ENCODE peak calls at places on chromosome 6, in eight cellular contexts. E, A, L, C, X, U, K and Z are unnamed samples.

GRCh38 chr6:109351231-109352132 is 30.8 kb downstream of the CD164 start:
- DNase-seq in E (no peak), A (no peak), L (no peak), C (no peak), X (no peak), U (peak), K (no peak), Z (no peak)

GRCh38 chr6:2264932-2265331 is 19.5 kb upstream of the GMDS start:
- DNase-seq in E (no peak), A (no peak), L (no peak), C (no peak), X (no peak), U (peak), K (peak), Z (peak)

GRCh38 chr6:105603779-105604592 is 201.1 kb upstream of the PREP start:
- DNase-seq in E (no peak), A (no peak), L (no peak), C (no peak), X (no peak), U (peak), K (no peak), Z (no peak)

GRCh38 chr6:26739811-26740210 is 80.3 kb upstream of the ZNF322 start:
- DNase-seq in E (no peak), A (no peak), L (no peak), C (no peak), X (no peak), U (no peak), K (no peak), Z (no peak)

GRCh38 chr6:154909821-154910220 is 85.3 kb upstream of the TIAM2 start:
- DNase-seq in E (no peak), A (no peak), L (no peak), C (no peak), X (no peak), U (no peak), K (peak), Z (no peak)

GRCh38 chr6:138923561-138923960 is 64.5 kb downstream of the REPS1 start:
- DNase-seq in E (no peak), A (no peak), L (no peak), C (no peak), X (no peak), U (no peak), K (no peak), Z (no peak)

GRCh38 chr6:116255246-116255800 is 1.4 kb upstream of the TSPYL4 start:
- DNase-seq in E (no peak), A (no peak), L (no peak), C (no peak), X (no peak), U (no peak), K (peak), Z (peak)

GRCh38 chr6:34358389-34358906 is 34.0 kb downstream of the NUDT3 start:
- DNase-seq in E (no peak), A (no peak), L (peak), C (no peak), X (no peak), U (no peak), K (peak), Z (peak)

GRCh38 chr6:139586273-139586672 is 211.8 kb upstream of the CITED2 start:
- DNase-seq in E (no peak), A (no peak), L (no peak), C (no peak), X (no peak), U (no peak), K (no peak), Z (no peak)

GRCh38 chr6:88843040-88843439 is 120.4 kb downstream of the RNGTT start:
- DNase-seq in E (no peak), A (no peak), L (no peak), C (no peak), X (no peak), U (no peak), K (peak), Z (no peak)

GRCh38 chr6:168256940-168257339 is 62.6 kb downstream of the DACT2 start:
- DNase-seq in E (no peak), A (no peak), L (no peak), C (no peak), X (no peak), U (no peak), K (no peak), Z (no peak)

GRCh38 chr6:11996751-11997150 is 15.4 kb upstream of the HIVEP1 start:
- DNase-seq in E (no peak), A (no peak), L (no peak), C (no peak), X (no peak), U (no peak), K (no peak), Z (no peak)

GRCh38 chr6:154638369-154638768 is 94.8 kb upstream of the SCAF8 start:
- DNase-seq in E (no peak), A (no peak), L (no peak), C (no peak), X (no peak), U (no peak), K (peak), Z (peak)

GRCh38 chr6:22072939-22073338 is 223.9 kb downstream of the PRL start:
- DNase-seq in E (no peak), A (no peak), L (no peak), C (no peak), X (no peak), U (peak), K (no peak), Z (no peak)

GRCh38 chr6:149779644-149779963 is 30.1 kb downstream of the PCMT1 start:
- DNase-seq in E (no peak), A (no peak), L (no peak), C (no peak), X (no peak), U (no peak), K (no peak), Z (no peak)

GRCh38 chr6:30060634-30060981 is 457 bp upstream of the POLR1H start:
- DNase-seq in E (no peak), A (no peak), L (no peak), C (no peak), X (peak), U (peak), K (peak), Z (peak)

GRCh38 chr6:106538145-106538544 is 91.2 kb downstream of the RTN4IP1 start:
- DNase-seq in E (no peak), A (no peak), L (no peak), C (no peak), X (no peak), U (no peak), K (no peak), Z (no peak)

GRCh38 chr6:138285800-138286199 is 67.5 kb upstream of the PBOV1 start:
- DNase-seq in E (no peak), A (no peak), L (no peak), C (no peak), X (no peak), U (no peak), K (no peak), Z (peak)

GRCh38 chr6:89082439-89082838 is 1.9 kb downstream of the PNRC1 start:
- DNase-seq in E (peak), A (no peak), L (no peak), C (no peak), X (no peak), U (peak), K (peak), Z (peak)

GRCh38 chr6:14453712-14454466 is 336.3 kb downstream of the CD83 start:
- DNase-seq in E (no peak), A (no peak), L (no peak), C (no peak), X (no peak), U (no peak), K (no peak), Z (no peak)

GRCh38 chr6:150315626-150316025 is 53.2 kb upstream of the IYD start:
- DNase-seq in E (no peak), A (no peak), L (no peak), C (no peak), X (no peak), U (no peak), K (no peak), Z (no peak)

GRCh38 chr6:38389875-38390274 is 249.9 kb downstream of the BTBD9 start:
- DNase-seq in E (no peak), A (no peak), L (no peak), C (no peak), X (no peak), U (no peak), K (no peak), Z (no peak)

GRCh38 chr6:138162104-138162946 is 586 bp downstream of the ARFGEF3 start:
- DNase-seq in E (peak), A (no peak), L (no peak), C (no peak), X (peak), U (peak), K (peak), Z (peak)

GRCh38 chr6:165231177-165231576 is 78.2 kb downstream of the C6orf118 start:
- DNase-seq in E (no peak), A (no peak), L (no peak), C (no peak), X (no peak), U (no peak), K (no peak), Z (no peak)

GRCh38 chr6:111985202-111985731 is 68.6 kb upstream of the CCN6 start:
- DNase-seq in E (no peak), A (no peak), L (no peak), C (peak), X (no peak), U (peak), K (peak), Z (peak)

GRCh38 chr6:36613200-36613995 is 19.2 kb downstream of the SRSF3 start:
- DNase-seq in E (no peak), A (no peak), L (no peak), C (no peak), X (no peak), U (no peak), K (no peak), Z (no peak)

GRCh38 chr6:79394690-79395089 is 142.5 kb downstream of the LCA5 start:
- DNase-seq in E (no peak), A (no peak), L (no peak), C (no peak), X (no peak), U (no peak), K (no peak), Z (no peak)

GRCh38 chr6:13504611-13505344 is 17.4 kb upstream of the GFOD1 start:
- DNase-seq in E (no peak), A (no peak), L (no peak), C (no peak), X (no peak), U (no peak), K (no peak), Z (peak)

GRCh38 chr6:33722103-33722646 is 10.7 kb upstream of the UQCC2 start:
- DNase-seq in E (no peak), A (no peak), L (no peak), C (no peak), X (no peak), U (no peak), K (no peak), Z (no peak)

GRCh38 chr6:108127826-108128225 is 38.0 kb upstream of the NR2E1 start:
- DNase-seq in E (no peak), A (no peak), L (no peak), C (no peak), X (no peak), U (peak), K (no peak), Z (no peak)

GRCh38 chr6:138371720-138372119 is 6.0 kb upstream of the SMIM28 start:
- DNase-seq in E (no peak), A (no peak), L (no peak), C (no peak), X (no peak), U (no peak), K (peak), Z (peak)

GRCh38 chr6:11811644-11812264 is 33.2 kb upstream of the ADTRP start:
- DNase-seq in E (no peak), A (no peak), L (no peak), C (no peak), X (no peak), U (no peak), K (no peak), Z (no peak)

GRCh38 chr6:33271608-33272357 is at the start of the genes RPS18 and VPS52:
- DNase-seq in E (peak), A (peak), L (peak), C (peak), X (peak), U (peak), K (peak), Z (peak)

GRCh38 chr6:117448732-117449131 is 23.0 kb upstream of the ROS1 start:
- DNase-seq in E (no peak), A (no peak), L (no peak), C (no peak), X (no peak), U (peak), K (peak), Z (peak)

GRCh38 chr6:88867841-88868558 is 95.4 kb downstream of the RNGTT start:
- DNase-seq in E (no peak), A (no peak), L (no peak), C (no peak), X (no peak), U (peak), K (peak), Z (peak)

GRCh38 chr6:26157150-26157837 is 70.1 kb downstream of the HFE start:
- DNase-seq in E (peak), A (peak), L (peak), C (peak), X (peak), U (peak), K (peak), Z (peak)

GRCh38 chr6:138182939-138183791 is 21.4 kb downstream of the ARFGEF3 start:
- DNase-seq in E (no peak), A (no peak), L (peak), C (no peak), X (no peak), U (no peak), K (no peak), Z (no peak)

GRCh38 chr6:51814418-51814817 is 273.0 kb downstream of the PKHD1 start:
- DNase-seq in E (no peak), A (no peak), L (no peak), C (no peak), X (no peak), U (no peak), K (no peak), Z (no peak)

GRCh38 chr6:56693246-56693607 is 50.5 kb upstream of the DST start:
- DNase-seq in E (no peak), A (no peak), L (no peak), C (no peak), X (no peak), U (peak), K (peak), Z (peak)